ENCODE peak calls at places on chromosomes 4 and X, in seven cellular contexts. L, F, K, D, N, C and S are unnamed samples.

GRCh38 chr4:124435276-124435675 is 277.3 kb downstream of the ANKRD50 start:
- DNase-seq in D (no peak), N (no peak), F (no peak), K (no peak), L (no peak), C (no peak), S (no peak)

GRCh38 chr4:4542824-4543485 is 1.1 kb upstream of the STX18 start:
- DNase-seq in N (no peak), C (no peak), F (no peak), L (no peak), D (peak; percentile 15), K (peak; percentile 40), S (no peak)

GRCh38 chr4:164614999-164615398 is 138.9 kb upstream of the SMIM31 start:
- DNase-seq in F (no peak), N (no peak), D (no peak), K (no peak), C (no peak), L (no peak), S (no peak)

GRCh38 chrX:109847257-109848187 is 114.5 kb upstream of the ACSL4 start:
- DNase-seq in N (peak; percentile 24), C (peak; percentile 49), K (peak; percentile 93), F (no peak), D (no peak), L (no peak), S (peak; percentile 23)

GRCh38 chrX:74420194-74421035 is 878 bp upstream of the SLC16A2 start:
- DNase-seq in F (peak; percentile 19), C (peak; percentile 74), L (no peak), N (peak; percentile 65), K (peak; percentile 81), D (peak; percentile 60), S (peak; percentile 51)

GRCh38 chrX:136784231-136784630 is 3.5 kb upstream of the ARHGEF6 start:
- DNase-seq in L (no peak), N (no peak), D (no peak), F (no peak), K (no peak), C (no peak), S (no peak)

GRCh38 chr4:10612476-10612875 is 72.1 kb downstream of the CLNK start:
- DNase-seq in D (no peak), K (no peak), L (no peak), F (no peak), N (no peak), C (no peak), S (no peak)

GRCh38 chr4:5141802-5142201 is 90.5 kb downstream of the STK32B start:
- DNase-seq in F (no peak), D (no peak), C (no peak), K (no peak), N (no peak), L (no peak), S (no peak)

GRCh38 chr4:141921293-141921692 is 284.9 kb downstream of the IL15 start:
- DNase-seq in F (no peak), L (no peak), N (no peak), C (no peak), D (no peak), K (no peak), S (no peak)

GRCh38 chrX:153867139-153867538 is 18.8 kb downstream of the L1CAM start:
- DNase-seq in L (no peak), C (no peak), D (no peak), K (no peak), F (no peak), N (no peak), S (no peak)

GRCh38 chr4:38190717-38191178 is 230.6 kb downstream of the PTTG2 start:
- DNase-seq in N (peak; percentile 81), L (no peak), D (no peak), C (peak; percentile 56), F (no peak), K (peak; percentile 60), S (no peak)

GRCh38 chr4:3331511-3332394 is 38.9 kb downstream of the RGS12 start:
- DNase-seq in C (no peak), F (no peak), K (no peak), L (no peak), N (no peak), D (no peak), S (no peak)

GRCh38 chr4:82984459-82984858 is 26.2 kb downstream of the LIN54 start:
- DNase-seq in L (no peak), C (peak; percentile 47), K (peak; percentile 45), F (no peak), D (peak; percentile 49), N (peak; percentile 34), S (no peak)

GRCh38 chr4:71303850-71304249 is 35.0 kb upstream of the SLC4A4 start:
- DNase-seq in K (no peak), N (no peak), D (no peak), L (no peak), C (peak; percentile 27), F (no peak), S (no peak)

GRCh38 chr4:40940317-40940720 is 190.6 kb downstream of the NSUN7 start:
- DNase-seq in C (no peak), L (no peak), F (no peak), D (no peak), K (peak; percentile 40), N (no peak), S (no peak)

GRCh38 chrX:110795645-110796510 is at the start of gene CHRDL1:
- DNase-seq in L (no peak), N (no peak), D (no peak), F (no peak), C (peak; percentile 28), K (no peak), S (no peak)

GRCh38 chr4:144399927-144400326 is 246.0 kb upstream of the HHIP start:
- DNase-seq in K (peak; percentile 79), C (peak; percentile 14), F (no peak), D (peak; percentile 51), N (peak; percentile 13), L (no peak), S (peak; percentile 88)

GRCh38 chr4:152961752-152962117 is 25.6 kb downstream of the FHDC1 start:
- DNase-seq in L (no peak), K (peak; percentile 69), D (no peak), C (no peak), N (no peak), F (no peak), S (no peak)